ENCODE peak calls at places on chromosomes 4 and X, in six cellular contexts. S is NB4, V is HepG2, U is A549, B is K562, N is endothelial cell of umbilical vein. M is an unnamed sample.

GRCh38 chr4:177051473-177052060 is 258.1 kb upstream of the NEIL3 start:
- DNase-seq in S (peak; percentile 61), V (peak; percentile 20), U (peak; percentile 37), B (peak; percentile 16), N (peak; percentile 40), M (no peak)

GRCh38 chrX:125998432-125998831 is 167.7 kb downstream of the DCAF12L2 start:
- DNase-seq in S (peak; percentile 18), V (no peak), U (peak; percentile 2), B (no peak), N (peak; percentile 1), M (no peak)

GRCh38 chr4:165379662-165380061 is 854 bp downstream of the CPE start:
- DNase-seq in S (no peak), V (peak; percentile 32), U (no peak), B (no peak), N (no peak), M (no peak)

GRCh38 chrX:119828446-119828845 is 24.3 kb downstream of the UPF3B start:
- DNase-seq in S (no peak), V (no peak), U (no peak), B (no peak), N (no peak), M (no peak)

GRCh38 chrX:79413009-79413408 is 45.9 kb upstream of the ITM2A start:
- DNase-seq in S (peak; percentile 35), V (peak; percentile 0), U (peak; percentile 29), B (no peak), N (peak; percentile 1), M (no peak)

GRCh38 chr4:17475481-17475880 is 36.4 kb downstream of the QDPR start:
- DNase-seq in S (no peak), V (no peak), U (no peak), B (no peak), N (peak; percentile 31), M (no peak)

GRCh38 chr4:15958562-15958961 is 4.4 kb downstream of the FGFBP2 start:
- DNase-seq in S (no peak), V (no peak), U (no peak), B (no peak), N (no peak), M (no peak)

GRCh38 chr4:175536852-175537453 is 275.1 kb downstream of the GPM6A start:
- DNase-seq in S (peak; percentile 59), V (peak; percentile 35), U (peak; percentile 74), B (peak; percentile 17), N (no peak), M (peak; percentile 7)

GRCh38 chrX:6778547-6779231 is 243.8 kb upstream of the VCX3A start:
- DNase-seq in S (no peak), V (no peak), U (no peak), B (no peak), N (no peak), M (no peak)

GRCh38 chr4:112765317-112765989 is 128.5 kb downstream of the LARP7 start:
- DNase-seq in S (peak; percentile 50), V (peak; percentile 52), U (peak; percentile 36), B (peak; percentile 65), N (peak; percentile 31), M (peak; percentile 7)

GRCh38 chr4:118585015-118585414 is 100.2 kb upstream of the METTL14 start:
- DNase-seq in S (no peak), V (no peak), U (no peak), B (no peak), N (no peak), M (no peak)

GRCh38 chr4:185590982-185591381 is 55.7 kb upstream of the PDLIM3 start:
- DNase-seq in S (no peak), V (no peak), U (no peak), B (no peak), N (no peak), M (no peak)

GRCh38 chrX:11266329-11266830 is 26.8 kb upstream of the AMELX start:
- DNase-seq in S (no peak), V (no peak), U (no peak), B (no peak), N (peak; percentile 1), M (no peak)

GRCh38 chrX:17788956-17789562 is 51.8 kb downstream of the SCML1 start:
- DNase-seq in S (peak; percentile 22), V (no peak), U (no peak), B (peak; percentile 5), N (no peak), M (no peak)

GRCh38 chr4:4673070-4673469 is 131.2 kb upstream of the STX18 start:
- DNase-seq in S (peak; percentile 56), V (no peak), U (peak; percentile 86), B (peak; percentile 100), N (peak; percentile 28), M (no peak)

GRCh38 chr4:106238819-106239420 is 77.1 kb downstream of the TBCK start:
- DNase-seq in S (peak; percentile 52), V (peak; percentile 61), U (peak; percentile 50), B (peak; percentile 45), N (peak; percentile 40), M (no peak)

GRCh38 chr4:152463562-152463961 is 72.3 kb downstream of the FBXW7 start:
- DNase-seq in S (no peak), V (no peak), U (no peak), B (no peak), N (no peak), M (no peak)

GRCh38 chrX:98194036-98194435 is 1310.3 kb downstream of the RPA4 start:
- DNase-seq in S (peak; percentile 11), V (no peak), U (no peak), B (no peak), N (no peak), M (no peak)

GRCh38 chrX:55008571-55009358 is 8.6 kb downstream of the APEX2 start:
- DNase-seq in S (peak; percentile 64), V (no peak), U (peak; percentile 6), B (no peak), N (peak; percentile 42), M (no peak)

GRCh38 chrX:8845060-8845459 is 43.9 kb upstream of the FAM9A start:
- DNase-seq in S (no peak), V (no peak), U (peak; percentile 83), B (no peak), N (no peak), M (no peak)

GRCh38 chrX:136227948-136228584 is 23.1 kb downstream of the MAP7D3 start:
- DNase-seq in S (no peak), V (no peak), U (no peak), B (no peak), N (no peak), M (no peak)

GRCh38 chrX:153469811-153470410 is 465 bp downstream of the HAUS7 start:
- DNase-seq in S (peak; percentile 55), V (no peak), U (no peak), B (peak; percentile 68), N (peak; percentile 32), M (no peak)

GRCh38 chr4:173878701-173879100 is 348.7 kb upstream of the HAND2 start:
- DNase-seq in S (peak; percentile 3), V (no peak), U (peak; percentile 47), B (peak; percentile 6), N (no peak), M (no peak)

GRCh38 chrX:38880460-38880859 is 79.2 kb downstream of the MID1IP1 start:
- DNase-seq in S (peak; percentile 44), V (peak; percentile 2), U (peak; percentile 34), B (no peak), N (peak; percentile 1), M (no peak)
- H3K4me3 ChIP-seq in S (peak overlapping the region; percentile 35), V (no peak overlapping the region), U (no peak overlapping the region), B (no peak overlapping the region), N (no peak overlapping the region), M (no peak overlapping the region)

GRCh38 chr4:186685744-186686143 is 37.9 kb downstream of the FAT1 start:
- DNase-seq in S (no peak), V (peak; percentile 95), U (peak; percentile 73), B (no peak), N (no peak), M (no peak)
- TF ChIP-seq MYC in S (no peak), V (no peak), U (no peak), B (no peak), N (no peak), M (no peak)

GRCh38 chrX:10014462-10015373 is 47.6 kb downstream of the CLDN34 start:
- DNase-seq in S (peak; percentile 81), V (peak; percentile 48), U (peak; percentile 94), B (peak; percentile 91), N (peak; percentile 87), M (no peak)

GRCh38 chrX:10015711-10016515 is 48.8 kb downstream of the CLDN34 start:
- DNase-seq in S (no peak), V (no peak), U (peak; percentile 40), B (peak; percentile 20), N (peak; percentile 29), M (no peak)

GRCh38 chrX:10016516-10017132 is 49.5 kb downstream of the CLDN34 start:
- DNase-seq in S (no peak), V (no peak), U (no peak), B (no peak), N (peak; percentile 34), M (no peak)

GRCh38 chrX:10021461-10022272 is 54.5 kb downstream of the CLDN34 start:
- DNase-seq in S (no peak), V (no peak), U (peak; percentile 57), B (no peak), N (peak; percentile 53), M (no peak)

DNA sequence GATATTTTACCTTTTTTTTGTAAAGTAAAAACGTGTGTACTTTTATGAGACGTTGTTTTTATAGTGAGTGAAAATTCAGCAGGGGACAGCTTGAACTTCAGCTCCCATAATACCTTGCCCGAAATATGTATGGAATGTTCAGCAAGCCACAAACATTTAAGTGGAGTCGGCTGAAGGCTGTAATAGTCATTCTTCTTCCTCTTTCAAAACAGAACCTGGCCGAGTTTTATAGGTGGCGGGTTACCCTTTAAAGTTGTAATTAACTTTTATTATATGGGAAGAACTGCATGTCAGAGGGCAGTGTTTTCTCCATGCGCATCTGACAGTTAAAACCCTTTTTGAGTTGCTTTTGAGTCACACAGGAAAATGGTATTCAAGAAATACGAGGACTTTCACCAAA is 50.7 kb downstream of the CLDN34 start:
- DNase-seq in S (peak; percentile 77), V (peak; percentile 81), U (peak; percentile 72), B (no peak), N (peak; percentile 48), M (no peak)
- H3K4me3 ChIP-seq in S (no peak overlapping the region), V (peak overlapping the region; percentile 73), U (peak overlapping the region; percentile 96), B (no peak overlapping the region), N (peak overlapping the region; percentile 89), M (no peak overlapping the region)

GRCh38 chrX:129233791-129234190 is 289.5 kb downstream of the SMARCA1 start:
- DNase-seq in S (no peak), V (no peak), U (no peak), B (no peak), N (no peak), M (no peak)

GRCh38 chrX:129227376-129227775 is 295.9 kb downstream of the SMARCA1 start:
- DNase-seq in S (no peak), V (no peak), U (no peak), B (no peak), N (no peak), M (no peak)

GRCh38 chrX:129235903-129236302 is 287.4 kb downstream of the SMARCA1 start:
- DNase-seq in S (no peak), V (no peak), U (no peak), B (no peak), N (no peak), M (no peak)

DNA sequence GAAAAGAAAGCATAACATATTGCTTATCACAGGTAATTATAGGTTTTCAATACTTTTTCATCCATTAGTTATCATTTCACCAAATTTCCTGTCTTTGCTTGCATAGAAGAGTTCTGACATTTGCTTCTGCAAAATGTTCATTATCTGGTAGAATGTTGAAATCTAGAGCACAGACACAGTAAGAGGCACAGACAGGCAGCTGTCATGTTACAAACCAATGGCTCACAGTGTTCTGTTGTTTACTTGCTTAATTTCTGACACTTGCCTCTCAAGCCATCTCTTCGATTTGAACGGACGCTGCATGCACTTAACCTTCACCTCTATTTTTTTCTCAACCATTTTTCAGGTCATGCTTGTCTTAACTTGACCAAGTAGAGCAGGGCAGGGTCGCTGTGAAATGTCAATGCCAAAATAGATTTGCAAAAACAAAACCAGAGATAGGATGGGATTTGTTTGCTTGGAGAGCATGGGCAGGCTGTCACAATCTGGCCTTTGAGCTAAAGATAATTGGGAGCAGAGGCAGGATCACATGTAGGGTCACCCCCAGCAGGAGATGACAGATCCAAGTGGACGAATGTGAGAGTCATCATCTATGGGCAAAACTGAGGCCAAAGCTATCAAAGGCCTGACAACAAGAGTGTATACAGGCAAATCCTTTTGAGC is 292.3 kb downstream of the SMARCA1 start:
- DNase-seq in S (no peak), V (peak; percentile 75), U (no peak), B (no peak), N (no peak), M (no peak)
- TF ChIP-seq MYC in S (no peak), V (no peak), U (no peak), B (no peak), N (no peak), M (no peak)